ENCODE peak calls at places on chromosomes 1 and 21, in seven cellular contexts. One of them, this sample, is unnamed.

GRCh38 chr21:38459490-38459889 is 38.8 kb downstream of the ERG start:
- DNase-seq in right cardiac atrium: no peak
- DNase-seq in DMS153: no peak
- DNase-seq in Calu3: no peak
- DNase-seq in H9: no peak
- DNase-seq in iPS-NIHi11: no peak
- DNase-seq in cardiac fibroblast: no peak
- DNase-seq in this sample: no peak

GRCh38 chr1:207327994-207328393 is 6.5 kb downstream of the CD55 start:
- DNase-seq in right cardiac atrium: no peak
- DNase-seq in DMS153: no peak
- DNase-seq in Calu3: no peak
- DNase-seq in H9: no peak
- DNase-seq in iPS-NIHi11: no peak
- DNase-seq in cardiac fibroblast: peak
- DNase-seq in this sample: no peak

GRCh38 chr1:34924759-34925555 is 4.5 kb downstream of the DLGAP3 start:
- DNase-seq in right cardiac atrium: peak
- DNase-seq in DMS153: no peak
- DNase-seq in Calu3: peak
- DNase-seq in H9: peak
- DNase-seq in iPS-NIHi11: peak
- DNase-seq in cardiac fibroblast: peak
- DNase-seq in this sample: peak

GRCh38 chr1:160539896-160540858 is 17.1 kb upstream of the SLAMF6 start:
- DNase-seq in right cardiac atrium: peak
- DNase-seq in DMS153: peak
- DNase-seq in Calu3: no peak
- DNase-seq in H9: no peak
- DNase-seq in iPS-NIHi11: no peak
- DNase-seq in cardiac fibroblast: peak
- DNase-seq in this sample: peak

GRCh38 chr1:93908394-93909145 is 660 bp downstream of the GCLM start:
- DNase-seq in right cardiac atrium: peak
- DNase-seq in DMS153: no peak
- DNase-seq in Calu3: peak
- DNase-seq in H9: peak
- DNase-seq in iPS-NIHi11: peak
- DNase-seq in cardiac fibroblast: peak
- DNase-seq in this sample: peak

GRCh38 chr1:57254006-57254405 is 169.9 kb downstream of the DAB1 start:
- DNase-seq in right cardiac atrium: no peak
- DNase-seq in DMS153: no peak
- DNase-seq in Calu3: no peak
- DNase-seq in H9: no peak
- DNase-seq in iPS-NIHi11: no peak
- DNase-seq in cardiac fibroblast: peak
- DNase-seq in this sample: no peak

GRCh38 chr1:3026581-3027511 is 5.6 kb downstream of the ACTRT2 start:
- DNase-seq in right cardiac atrium: no peak
- DNase-seq in DMS153: no peak
- DNase-seq in Calu3: no peak
- DNase-seq in H9: no peak
- DNase-seq in iPS-NIHi11: no peak
- DNase-seq in cardiac fibroblast: no peak
- DNase-seq in this sample: no peak

GRCh38 chr1:205939690-205940330 is 3.4 kb downstream of the SLC26A9 start:
- DNase-seq in right cardiac atrium: no peak
- DNase-seq in DMS153: peak
- DNase-seq in Calu3: peak
- DNase-seq in H9: peak
- DNase-seq in iPS-NIHi11: peak
- DNase-seq in cardiac fibroblast: no peak
- DNase-seq in this sample: peak

GRCh38 chr1:9822897-9823692 is 670 bp downstream of the CLSTN1 start:
- DNase-seq in right cardiac atrium: peak
- DNase-seq in DMS153: no peak
- DNase-seq in Calu3: peak
- DNase-seq in H9: no peak
- DNase-seq in iPS-NIHi11: no peak
- DNase-seq in cardiac fibroblast: peak
- DNase-seq in this sample: no peak

GRCh38 chr21:36749935-36750578 is 51.1 kb downstream of the SIM2 start:
- DNase-seq in right cardiac atrium: no peak
- DNase-seq in DMS153: no peak
- DNase-seq in Calu3: no peak
- DNase-seq in H9: peak
- DNase-seq in iPS-NIHi11: peak
- DNase-seq in cardiac fibroblast: peak
- DNase-seq in this sample: no peak

GRCh38 chr1:54811739-54812655 is 10.9 kb upstream of the TTC22 start:
- DNase-seq in right cardiac atrium: no peak
- DNase-seq in DMS153: no peak
- DNase-seq in Calu3: no peak
- DNase-seq in H9: peak
- DNase-seq in iPS-NIHi11: no peak
- DNase-seq in cardiac fibroblast: no peak
- DNase-seq in this sample: no peak

GRCh38 chr21:29257701-29258100 is 41.0 kb upstream of the BACH1 start:
- DNase-seq in right cardiac atrium: no peak
- DNase-seq in DMS153: no peak
- DNase-seq in Calu3: no peak
- DNase-seq in H9: no peak
- DNase-seq in iPS-NIHi11: no peak
- DNase-seq in cardiac fibroblast: no peak
- DNase-seq in this sample: peak

GRCh38 chr1:28257736-28258135 is 1.6 kb upstream of the SESN2 start:
- DNase-seq in right cardiac atrium: no peak
- DNase-seq in DMS153: no peak
- DNase-seq in Calu3: no peak
- DNase-seq in H9: no peak
- DNase-seq in iPS-NIHi11: no peak
- DNase-seq in cardiac fibroblast: no peak
- DNase-seq in this sample: no peak

GRCh38 chr1:46034601-46035516 is 97.6 kb downstream of the PIK3R3 start:
- DNase-seq in right cardiac atrium: peak
- DNase-seq in DMS153: no peak
- DNase-seq in Calu3: no peak
- DNase-seq in H9: peak
- DNase-seq in iPS-NIHi11: no peak
- DNase-seq in cardiac fibroblast: no peak
- DNase-seq in this sample: no peak

GRCh38 chr1:211928993-211929637 is 98.6 kb upstream of the LPGAT1 start:
- DNase-seq in right cardiac atrium: no peak
- DNase-seq in DMS153: peak
- DNase-seq in Calu3: peak
- DNase-seq in H9: no peak
- DNase-seq in iPS-NIHi11: no peak
- DNase-seq in cardiac fibroblast: peak
- DNase-seq in this sample: peak

GRCh38 chr1:159141584-159142518 is 29.6 kb upstream of the CADM3 start:
- DNase-seq in right cardiac atrium: no peak
- DNase-seq in DMS153: peak
- DNase-seq in Calu3: no peak
- DNase-seq in H9: peak
- DNase-seq in iPS-NIHi11: peak
- DNase-seq in cardiac fibroblast: peak
- DNase-seq in this sample: no peak

GRCh38 chr1:189205863-189206262 is 1271.8 kb downstream of the BRINP3 start:
- DNase-seq in right cardiac atrium: no peak
- DNase-seq in DMS153: no peak
- DNase-seq in Calu3: no peak
- DNase-seq in H9: no peak
- DNase-seq in iPS-NIHi11: no peak
- DNase-seq in cardiac fibroblast: no peak
- DNase-seq in this sample: no peak

GRCh38 chr1:65825736-65826135 is 33.0 kb downstream of the PDE4B start:
- DNase-seq in right cardiac atrium: no peak
- DNase-seq in DMS153: no peak
- DNase-seq in Calu3: no peak
- DNase-seq in H9: no peak
- DNase-seq in iPS-NIHi11: no peak
- DNase-seq in cardiac fibroblast: peak
- DNase-seq in this sample: no peak

GRCh38 chr1:150516050-150516591 is 569 bp downstream of the FALEC start:
- DNase-seq in right cardiac atrium: no peak
- DNase-seq in DMS153: peak
- DNase-seq in Calu3: peak
- DNase-seq in H9: peak
- DNase-seq in iPS-NIHi11: no peak
- DNase-seq in cardiac fibroblast: peak
- DNase-seq in this sample: no peak

GRCh38 chr1:53562256-53562982 is 103.2 kb downstream of the DMRTB1 start:
- DNase-seq in right cardiac atrium: no peak
- DNase-seq in DMS153: no peak
- DNase-seq in Calu3: no peak
- DNase-seq in H9: no peak
- DNase-seq in iPS-NIHi11: no peak
- DNase-seq in cardiac fibroblast: no peak
- DNase-seq in this sample: no peak

GRCh38 chr1:15692121-15692682 is 8.1 kb downstream of the PLEKHM2 start:
- DNase-seq in right cardiac atrium: no peak
- DNase-seq in DMS153: no peak
- DNase-seq in Calu3: no peak
- DNase-seq in H9: no peak
- DNase-seq in iPS-NIHi11: peak
- DNase-seq in cardiac fibroblast: no peak
- DNase-seq in this sample: no peak

This sample was measured in HepG2.